ENCODE peak calls at places on chromosomes 16 and 17, in six cellular contexts. H is hippocampal formation, D is AG09309, N is nucleus accumbens, M is fibroblast of the conjunctiva, E is Ammon's horn. B is an unnamed sample.

GRCh38 chr17:56548661-56549060 is 44.8 kb upstream of the NOG start:
- DNase-seq in H (no peak), D (no peak), N (no peak), M (no peak), E (no peak), B (no peak)

GRCh38 chr16:12675852-12676251 is 127.8 kb downstream of the CPPED1 start:
- DNase-seq in H (no peak), D (peak), N (no peak), M (no peak), E (no peak), B (no peak)

GRCh38 chr17:72123496-72123963 is 2.7 kb downstream of the SOX9 start:
- DNase-seq in H (peak), D (no peak), N (no peak), M (no peak), E (peak), B (no peak)

GRCh38 chr17:47785538-47786123 is 36.0 kb downstream of the OSBPL7 start:
- DNase-seq in H (no peak), D (no peak), N (no peak), M (no peak), E (no peak), B (no peak)

GRCh38 chr16:24151482-24151939 is 104.6 kb upstream of the CACNG3 start:
- DNase-seq in H (no peak), D (no peak), N (no peak), M (no peak), E (no peak), B (no peak)

GRCh38 chr16:85148959-85149358 is 36.7 kb upstream of the CIBAR2 start:
- DNase-seq in H (no peak), D (no peak), N (no peak), M (no peak), E (no peak), B (no peak)

GRCh38 chr16:86432691-86433090 is 77.6 kb upstream of the FOXF1 start:
- DNase-seq in H (no peak), D (no peak), N (no peak), M (no peak), E (no peak), B (no peak)

GRCh38 chr17:72666519-72666874 is 426.0 kb downstream of the SLC39A11 start:
- DNase-seq in H (no peak), D (no peak), N (no peak), M (no peak), E (no peak), B (no peak)

GRCh38 chr16:73006021-73006420 is 41.9 kb downstream of the ZFHX3 start:
- DNase-seq in H (no peak), D (no peak), N (no peak), M (no peak), E (no peak), B (no peak)

GRCh38 chr16:10646581-10647263 is 48.0 kb downstream of the TEKT5 start:
- DNase-seq in H (no peak), D (no peak), N (no peak), M (no peak), E (no peak), B (no peak)

GRCh38 chr17:49516190-49516589 is 21.1 kb downstream of the NGFR start:
- DNase-seq in H (no peak), D (no peak), N (no peak), M (no peak), E (no peak), B (no peak)

GRCh38 chr17:39639566-39640458 is 2.9 kb downstream of the STARD3 start:
- DNase-seq in H (no peak), D (no peak), N (no peak), M (no peak), E (no peak), B (no peak)

GRCh38 chr17:38431343-38432145 is 3.3 kb downstream of the ARHGAP23 start:
- DNase-seq in H (peak), D (no peak), N (peak), M (no peak), E (peak), B (no peak)

GRCh38 chr17:80820331-80820730 is 171.3 kb upstream of the CHMP6 start:
- DNase-seq in H (no peak), D (no peak), N (no peak), M (no peak), E (no peak), B (no peak)

GRCh38 chr17:2398655-2399571 is 1.9 kb downstream of the MNT start:
- DNase-seq in H (no peak), D (peak), N (peak), M (no peak), E (peak), B (no peak)

GRCh38 chr16:87107221-87107620 is 210.0 kb downstream of the C16orf95 start:
- DNase-seq in H (no peak), D (no peak), N (no peak), M (no peak), E (peak), B (no peak)

GRCh38 chr16:67249762-67250327 is 1.1 kb downstream of the SLC9A5 start:
- DNase-seq in H (no peak), D (no peak), N (no peak), M (no peak), E (no peak), B (no peak)

GRCh38 chr17:52237151-52237550 is 78.6 kb upstream of the CA10 start:
- DNase-seq in H (no peak), D (no peak), N (no peak), M (no peak), E (no peak), B (no peak)

GRCh38 chr16:16083421-16084156 is 134.2 kb downstream of the ABCC1 start:
- DNase-seq in H (no peak), D (no peak), N (no peak), M (no peak), E (no peak), B (no peak)

GRCh38 chr16:56953006-56953405 is 8.7 kb upstream of the CETP start:
- DNase-seq in H (no peak), D (no peak), N (no peak), M (no peak), E (no peak), B (no peak)

GRCh38 chr16:88772871-88773811 is 11.9 kb downstream of the PIEZO1 start:
- DNase-seq in H (no peak), D (peak), N (no peak), M (peak), E (peak), B (no peak)

GRCh38 chr16:47523342-47524006 is 62.3 kb downstream of the PHKB start:
- DNase-seq in H (no peak), D (no peak), N (no peak), M (no peak), E (peak), B (peak)

GRCh38 chr16:19113577-19114358 is at the start of gene ITPRIPL2:
- DNase-seq in H (peak), D (peak), N (peak), M (peak), E (peak), B (peak)

GRCh38 chr17:60043846-60044245 is 34.9 kb downstream of the HEATR6 start:
- DNase-seq in H (no peak), D (no peak), N (no peak), M (no peak), E (no peak), B (no peak)

GRCh38 chr16:84933774-84934571 is 77.4 kb downstream of the ZDHHC7 start:
- DNase-seq in H (peak), D (no peak), N (peak), M (no peak), E (peak), B (no peak)

GRCh38 chr16:24737391-24737871 is 8.0 kb downstream of the TNRC6A start:
- DNase-seq in H (no peak), D (no peak), N (no peak), M (peak), E (peak), B (no peak)

GRCh38 chr17:74117087-74117486 is 86.4 kb upstream of the RPL38 start:
- DNase-seq in H (no peak), D (no peak), N (no peak), M (no peak), E (no peak), B (no peak)

GRCh38 chr17:44770526-44770925 is 11.7 kb downstream of the ADAM11 start:
- DNase-seq in H (no peak), D (no peak), N (no peak), M (no peak), E (no peak), B (no peak)

GRCh38 chr17:19003966-19004600 is 481 bp downstream of the FAM83G start:
- DNase-seq in H (no peak), D (no peak), N (no peak), M (no peak), E (no peak), B (peak)

GRCh38 chr16:56848056-56848936 is 16.7 kb upstream of the SLC12A3 start:
- DNase-seq in H (no peak), D (no peak), N (peak), M (no peak), E (no peak), B (no peak)

GRCh38 chr17:50501054-50501453 is 7.2 kb upstream of the MYCBPAP start:
- DNase-seq in H (no peak), D (no peak), N (no peak), M (no peak), E (no peak), B (no peak)

GRCh38 chr16:57277586-57277985 is 6.9 kb downstream of the PLLP start:
- DNase-seq in H (no peak), D (no peak), N (no peak), M (no peak), E (no peak), B (no peak)

GRCh38 chr17:29840884-29841283 is 89.1 kb downstream of the SSH2 start:
- DNase-seq in H (no peak), D (no peak), N (no peak), M (no peak), E (no peak), B (no peak)

GRCh38 chr16:62036101-62036806 is at the start of gene CDH8:
- DNase-seq in H (peak), D (no peak), N (peak), M (no peak), E (peak), B (no peak)

GRCh38 chr16:17476414-17477259 is 5.9 kb upstream of the XYLT1 start:
- DNase-seq in H (no peak), D (no peak), N (no peak), M (peak), E (peak), B (no peak)

GRCh38 chr17:4130715-4131114 is 12.1 kb downstream of the ZZEF1 start:
- DNase-seq in H (no peak), D (no peak), N (no peak), M (no peak), E (peak), B (no peak)

GRCh38 chr16:47713225-47713595 is 252.1 kb downstream of the PHKB start:
- DNase-seq in H (no peak), D (no peak), N (no peak), M (no peak), E (no peak), B (peak)

GRCh38 chr16:54444851-54445523 is 158.4 kb upstream of the IRX3 start:
- DNase-seq in H (no peak), D (no peak), N (no peak), M (no peak), E (no peak), B (no peak)

B was measured in GM12891.